ENCODE peak calls at places on chromosomes 5 and 9, in seven cellular contexts. One of them, this sample, is unnamed.

GRCh38 chr5:53469946-53470687 is 10.3 kb upstream of the FST start:
- DNase-seq in stimulated activated CD8-positive, alpha-beta memory T cell treated with anti-CD3 and anti-CD28 coated beads, Interleukin-2, amount 100 ng/mL, for 1 hour: no peak
- DNase-seq in ureter: no peak
- DNase-seq in LHCN-M2: peak
- DNase-seq in sigmoid colon: no peak
- DNase-seq in NAMALWA: no peak
- DNase-seq in bronchial epithelial cell: peak
- DNase-seq in this sample: peak

GRCh38 chr9:19788614-19789271 is at the start of gene SLC24A2:
- DNase-seq in stimulated activated CD8-positive, alpha-beta memory T cell treated with anti-CD3 and anti-CD28 coated beads, Interleukin-2, amount 100 ng/mL, for 1 hour: no peak
- DNase-seq in ureter: no peak
- DNase-seq in LHCN-M2: no peak
- DNase-seq in sigmoid colon: no peak
- DNase-seq in NAMALWA: no peak
- DNase-seq in bronchial epithelial cell: no peak
- DNase-seq in this sample: no peak

GRCh38 chr9:78004478-78005229 is 27.0 kb downstream of the GNAQ start:
- DNase-seq in stimulated activated CD8-positive, alpha-beta memory T cell treated with anti-CD3 and anti-CD28 coated beads, Interleukin-2, amount 100 ng/mL, for 1 hour: no peak
- DNase-seq in ureter: no peak
- DNase-seq in LHCN-M2: no peak
- DNase-seq in sigmoid colon: no peak
- DNase-seq in NAMALWA: peak
- DNase-seq in bronchial epithelial cell: peak
- DNase-seq in this sample: no peak

GRCh38 chr9:90025816-90026215 is 421.0 kb downstream of the GADD45G start:
- DNase-seq in stimulated activated CD8-positive, alpha-beta memory T cell treated with anti-CD3 and anti-CD28 coated beads, Interleukin-2, amount 100 ng/mL, for 1 hour: no peak
- DNase-seq in ureter: no peak
- DNase-seq in LHCN-M2: peak
- DNase-seq in sigmoid colon: no peak
- DNase-seq in NAMALWA: no peak
- DNase-seq in bronchial epithelial cell: peak
- DNase-seq in this sample: no peak

GRCh38 chr9:86639899-86640379 is 285.7 kb upstream of the TUT7 start:
- DNase-seq in stimulated activated CD8-positive, alpha-beta memory T cell treated with anti-CD3 and anti-CD28 coated beads, Interleukin-2, amount 100 ng/mL, for 1 hour: no peak
- DNase-seq in ureter: no peak
- DNase-seq in LHCN-M2: no peak
- DNase-seq in sigmoid colon: no peak
- DNase-seq in NAMALWA: no peak
- DNase-seq in bronchial epithelial cell: no peak
- DNase-seq in this sample: no peak

GRCh38 chr9:108552459-108553040 is 303.2 kb downstream of the ACTL7B start:
- DNase-seq in stimulated activated CD8-positive, alpha-beta memory T cell treated with anti-CD3 and anti-CD28 coated beads, Interleukin-2, amount 100 ng/mL, for 1 hour: no peak
- DNase-seq in ureter: no peak
- DNase-seq in LHCN-M2: no peak
- DNase-seq in sigmoid colon: no peak
- DNase-seq in NAMALWA: no peak
- DNase-seq in bronchial epithelial cell: peak
- DNase-seq in this sample: no peak

GRCh38 chr5:74384851-74385250 is 255.7 kb downstream of the ENC1 start:
- DNase-seq in stimulated activated CD8-positive, alpha-beta memory T cell treated with anti-CD3 and anti-CD28 coated beads, Interleukin-2, amount 100 ng/mL, for 1 hour: no peak
- DNase-seq in ureter: no peak
- DNase-seq in LHCN-M2: peak
- DNase-seq in sigmoid colon: no peak
- DNase-seq in NAMALWA: no peak
- DNase-seq in bronchial epithelial cell: no peak
- DNase-seq in this sample: no peak

GRCh38 chr5:126139773-126140172 is 283.4 kb upstream of the GRAMD2B start:
- DNase-seq in stimulated activated CD8-positive, alpha-beta memory T cell treated with anti-CD3 and anti-CD28 coated beads, Interleukin-2, amount 100 ng/mL, for 1 hour: no peak
- DNase-seq in ureter: no peak
- DNase-seq in LHCN-M2: peak
- DNase-seq in sigmoid colon: no peak
- DNase-seq in NAMALWA: no peak
- DNase-seq in bronchial epithelial cell: peak
- DNase-seq in this sample: no peak

GRCh38 chr9:137619240-137620090 is 660 bp downstream of the EHMT1 start:
- DNase-seq in stimulated activated CD8-positive, alpha-beta memory T cell treated with anti-CD3 and anti-CD28 coated beads, Interleukin-2, amount 100 ng/mL, for 1 hour: no peak
- DNase-seq in ureter: no peak
- DNase-seq in LHCN-M2: peak
- DNase-seq in sigmoid colon: peak
- DNase-seq in NAMALWA: peak
- DNase-seq in bronchial epithelial cell: no peak
- DNase-seq in this sample: peak

GRCh38 chr9:130756460-130757152 is 63.0 kb downstream of the EXOSC2 start:
- DNase-seq in stimulated activated CD8-positive, alpha-beta memory T cell treated with anti-CD3 and anti-CD28 coated beads, Interleukin-2, amount 100 ng/mL, for 1 hour: no peak
- DNase-seq in ureter: no peak
- DNase-seq in LHCN-M2: no peak
- DNase-seq in sigmoid colon: no peak
- DNase-seq in NAMALWA: no peak
- DNase-seq in bronchial epithelial cell: no peak
- DNase-seq in this sample: peak

GRCh38 chr9:135550344-135550918 is 4.5 kb downstream of the OBP2A start:
- DNase-seq in stimulated activated CD8-positive, alpha-beta memory T cell treated with anti-CD3 and anti-CD28 coated beads, Interleukin-2, amount 100 ng/mL, for 1 hour: no peak
- DNase-seq in ureter: no peak
- DNase-seq in LHCN-M2: no peak
- DNase-seq in sigmoid colon: no peak
- DNase-seq in NAMALWA: no peak
- DNase-seq in bronchial epithelial cell: no peak
- DNase-seq in this sample: no peak

GRCh38 chr9:23824241-23825142 is 1.5 kb downstream of the ELAVL2 start:
- DNase-seq in stimulated activated CD8-positive, alpha-beta memory T cell treated with anti-CD3 and anti-CD28 coated beads, Interleukin-2, amount 100 ng/mL, for 1 hour: no peak
- DNase-seq in ureter: no peak
- DNase-seq in LHCN-M2: peak
- DNase-seq in sigmoid colon: no peak
- DNase-seq in NAMALWA: no peak
- DNase-seq in bronchial epithelial cell: peak
- DNase-seq in this sample: no peak

GRCh38 chr9:124835026-124835501 is 18.2 kb upstream of the WDR38 start:
- DNase-seq in stimulated activated CD8-positive, alpha-beta memory T cell treated with anti-CD3 and anti-CD28 coated beads, Interleukin-2, amount 100 ng/mL, for 1 hour: no peak
- DNase-seq in ureter: peak
- DNase-seq in LHCN-M2: peak
- DNase-seq in sigmoid colon: peak
- DNase-seq in NAMALWA: no peak
- DNase-seq in bronchial epithelial cell: peak
- DNase-seq in this sample: no peak

GRCh38 chr9:6564370-6564769 is 81.2 kb downstream of the GLDC start:
- DNase-seq in stimulated activated CD8-positive, alpha-beta memory T cell treated with anti-CD3 and anti-CD28 coated beads, Interleukin-2, amount 100 ng/mL, for 1 hour: no peak
- DNase-seq in ureter: no peak
- DNase-seq in LHCN-M2: no peak
- DNase-seq in sigmoid colon: no peak
- DNase-seq in NAMALWA: no peak
- DNase-seq in bronchial epithelial cell: no peak
- DNase-seq in this sample: no peak

GRCh38 chr5:44499381-44499780 is 110.2 kb upstream of the FGF10 start:
- DNase-seq in stimulated activated CD8-positive, alpha-beta memory T cell treated with anti-CD3 and anti-CD28 coated beads, Interleukin-2, amount 100 ng/mL, for 1 hour: no peak
- DNase-seq in ureter: no peak
- DNase-seq in LHCN-M2: no peak
- DNase-seq in sigmoid colon: no peak
- DNase-seq in NAMALWA: no peak
- DNase-seq in bronchial epithelial cell: no peak
- DNase-seq in this sample: no peak

GRCh38 chr5:66710557-66710956 is 114.4 kb downstream of the MAST4 start:
- DNase-seq in stimulated activated CD8-positive, alpha-beta memory T cell treated with anti-CD3 and anti-CD28 coated beads, Interleukin-2, amount 100 ng/mL, for 1 hour: no peak
- DNase-seq in ureter: no peak
- DNase-seq in LHCN-M2: no peak
- DNase-seq in sigmoid colon: no peak
- DNase-seq in NAMALWA: no peak
- DNase-seq in bronchial epithelial cell: peak
- DNase-seq in this sample: no peak

GRCh38 chr9:135156525-135157510 is 69.3 kb downstream of the OLFM1 start:
- DNase-seq in stimulated activated CD8-positive, alpha-beta memory T cell treated with anti-CD3 and anti-CD28 coated beads, Interleukin-2, amount 100 ng/mL, for 1 hour: no peak
- DNase-seq in ureter: peak
- DNase-seq in LHCN-M2: peak
- DNase-seq in sigmoid colon: no peak
- DNase-seq in NAMALWA: peak
- DNase-seq in bronchial epithelial cell: no peak
- DNase-seq in this sample: peak

GRCh38 chr5:53929596-53929995 is 369.2 kb downstream of the NDUFS4 start:
- DNase-seq in stimulated activated CD8-positive, alpha-beta memory T cell treated with anti-CD3 and anti-CD28 coated beads, Interleukin-2, amount 100 ng/mL, for 1 hour: no peak
- DNase-seq in ureter: no peak
- DNase-seq in LHCN-M2: no peak
- DNase-seq in sigmoid colon: no peak
- DNase-seq in NAMALWA: no peak
- DNase-seq in bronchial epithelial cell: no peak
- DNase-seq in this sample: no peak

GRCh38 chr9:112348257-112348992 is 15.0 kb upstream of the PTBP3 start:
- DNase-seq in stimulated activated CD8-positive, alpha-beta memory T cell treated with anti-CD3 and anti-CD28 coated beads, Interleukin-2, amount 100 ng/mL, for 1 hour: peak
- DNase-seq in ureter: peak
- DNase-seq in LHCN-M2: peak
- DNase-seq in sigmoid colon: peak
- DNase-seq in NAMALWA: peak
- DNase-seq in bronchial epithelial cell: peak
- DNase-seq in this sample: no peak

GRCh38 chr9:21252727-21253547 is 13.1 kb upstream of the IFNA14 start:
- DNase-seq in stimulated activated CD8-positive, alpha-beta memory T cell treated with anti-CD3 and anti-CD28 coated beads, Interleukin-2, amount 100 ng/mL, for 1 hour: no peak
- DNase-seq in ureter: no peak
- DNase-seq in LHCN-M2: peak
- DNase-seq in sigmoid colon: no peak
- DNase-seq in NAMALWA: peak
- DNase-seq in bronchial epithelial cell: peak
- DNase-seq in this sample: peak

GRCh38 chr5:155974369-155974768 is 352.6 kb upstream of the SGCD start:
- DNase-seq in stimulated activated CD8-positive, alpha-beta memory T cell treated with anti-CD3 and anti-CD28 coated beads, Interleukin-2, amount 100 ng/mL, for 1 hour: no peak
- DNase-seq in ureter: no peak
- DNase-seq in LHCN-M2: no peak
- DNase-seq in sigmoid colon: no peak
- DNase-seq in NAMALWA: no peak
- DNase-seq in bronchial epithelial cell: no peak
- DNase-seq in this sample: no peak

GRCh38 chr5:136276087-136276486 is 83.1 kb upstream of the SMIM32 start:
- DNase-seq in stimulated activated CD8-positive, alpha-beta memory T cell treated with anti-CD3 and anti-CD28 coated beads, Interleukin-2, amount 100 ng/mL, for 1 hour: no peak
- DNase-seq in ureter: no peak
- DNase-seq in LHCN-M2: no peak
- DNase-seq in sigmoid colon: no peak
- DNase-seq in NAMALWA: no peak
- DNase-seq in bronchial epithelial cell: no peak
- DNase-seq in this sample: no peak

GRCh38 chr5:31819926-31820516 is 181.1 kb downstream of the PDZD2 start:
- DNase-seq in stimulated activated CD8-positive, alpha-beta memory T cell treated with anti-CD3 and anti-CD28 coated beads, Interleukin-2, amount 100 ng/mL, for 1 hour: no peak
- DNase-seq in ureter: no peak
- DNase-seq in LHCN-M2: no peak
- DNase-seq in sigmoid colon: no peak
- DNase-seq in NAMALWA: no peak
- DNase-seq in bronchial epithelial cell: no peak
- DNase-seq in this sample: no peak

GRCh38 chr5:115946655-115947054 is 15.6 kb upstream of the LVRN start:
- DNase-seq in stimulated activated CD8-positive, alpha-beta memory T cell treated with anti-CD3 and anti-CD28 coated beads, Interleukin-2, amount 100 ng/mL, for 1 hour: no peak
- DNase-seq in ureter: no peak
- DNase-seq in LHCN-M2: peak
- DNase-seq in sigmoid colon: no peak
- DNase-seq in NAMALWA: no peak
- DNase-seq in bronchial epithelial cell: peak
- DNase-seq in this sample: no peak

GRCh38 chr5:74016373-74016772 is 390.4 kb downstream of the ARHGEF28 start:
- DNase-seq in stimulated activated CD8-positive, alpha-beta memory T cell treated with anti-CD3 and anti-CD28 coated beads, Interleukin-2, amount 100 ng/mL, for 1 hour: no peak
- DNase-seq in ureter: no peak
- DNase-seq in LHCN-M2: no peak
- DNase-seq in sigmoid colon: no peak
- DNase-seq in NAMALWA: peak
- DNase-seq in bronchial epithelial cell: no peak
- DNase-seq in this sample: peak

GRCh38 chr9:93223241-93224180 is 39.6 kb downstream of the WNK2 start:
- DNase-seq in stimulated activated CD8-positive, alpha-beta memory T cell treated with anti-CD3 and anti-CD28 coated beads, Interleukin-2, amount 100 ng/mL, for 1 hour: no peak
- DNase-seq in ureter: peak
- DNase-seq in LHCN-M2: peak
- DNase-seq in sigmoid colon: no peak
- DNase-seq in NAMALWA: no peak
- DNase-seq in bronchial epithelial cell: peak
- DNase-seq in this sample: peak

GRCh38 chr9:79661279-79661678 is 89.5 kb downstream of the TLE4 start:
- DNase-seq in stimulated activated CD8-positive, alpha-beta memory T cell treated with anti-CD3 and anti-CD28 coated beads, Interleukin-2, amount 100 ng/mL, for 1 hour: no peak
- DNase-seq in ureter: no peak
- DNase-seq in LHCN-M2: no peak
- DNase-seq in sigmoid colon: no peak
- DNase-seq in NAMALWA: no peak
- DNase-seq in bronchial epithelial cell: no peak
- DNase-seq in this sample: no peak

GRCh38 chr5:149750596-149750995 is 20.5 kb downstream of the PPARGC1B start:
- DNase-seq in stimulated activated CD8-positive, alpha-beta memory T cell treated with anti-CD3 and anti-CD28 coated beads, Interleukin-2, amount 100 ng/mL, for 1 hour: no peak
- DNase-seq in ureter: no peak
- DNase-seq in LHCN-M2: no peak
- DNase-seq in sigmoid colon: no peak
- DNase-seq in NAMALWA: no peak
- DNase-seq in bronchial epithelial cell: no peak
- DNase-seq in this sample: no peak

GRCh38 chr5:154038241-154038603 is 488 bp downstream of the FAM114A2 start:
- DNase-seq in stimulated activated CD8-positive, alpha-beta memory T cell treated with anti-CD3 and anti-CD28 coated beads, Interleukin-2, amount 100 ng/mL, for 1 hour: peak
- DNase-seq in ureter: no peak
- DNase-seq in LHCN-M2: no peak
- DNase-seq in sigmoid colon: no peak
- DNase-seq in NAMALWA: peak
- DNase-seq in bronchial epithelial cell: peak
- DNase-seq in this sample: no peak

GRCh38 chr9:95249986-95250385 is 67.5 kb downstream of the FANCC start:
- DNase-seq in stimulated activated CD8-positive, alpha-beta memory T cell treated with anti-CD3 and anti-CD28 coated beads, Interleukin-2, amount 100 ng/mL, for 1 hour: no peak
- DNase-seq in ureter: no peak
- DNase-seq in LHCN-M2: no peak
- DNase-seq in sigmoid colon: no peak
- DNase-seq in NAMALWA: no peak
- DNase-seq in bronchial epithelial cell: peak
- DNase-seq in this sample: no peak

GRCh38 chr9:33791117-33791516 is 4.2 kb upstream of the PRSS3 start:
- DNase-seq in stimulated activated CD8-positive, alpha-beta memory T cell treated with anti-CD3 and anti-CD28 coated beads, Interleukin-2, amount 100 ng/mL, for 1 hour: no peak
- DNase-seq in ureter: no peak
- DNase-seq in LHCN-M2: peak
- DNase-seq in sigmoid colon: no peak
- DNase-seq in NAMALWA: no peak
- DNase-seq in bronchial epithelial cell: peak
- DNase-seq in this sample: no peak

GRCh38 chr9:123423036-123423640 is 67.1 kb downstream of the CRB2 start:
- DNase-seq in stimulated activated CD8-positive, alpha-beta memory T cell treated with anti-CD3 and anti-CD28 coated beads, Interleukin-2, amount 100 ng/mL, for 1 hour: no peak
- DNase-seq in ureter: no peak
- DNase-seq in LHCN-M2: no peak
- DNase-seq in sigmoid colon: peak
- DNase-seq in NAMALWA: no peak
- DNase-seq in bronchial epithelial cell: no peak
- DNase-seq in this sample: no peak

GRCh38 chr5:38329132-38329715 is 70.9 kb downstream of the EGFLAM start:
- DNase-seq in stimulated activated CD8-positive, alpha-beta memory T cell treated with anti-CD3 and anti-CD28 coated beads, Interleukin-2, amount 100 ng/mL, for 1 hour: no peak
- DNase-seq in ureter: no peak
- DNase-seq in LHCN-M2: peak
- DNase-seq in sigmoid colon: no peak
- DNase-seq in NAMALWA: no peak
- DNase-seq in bronchial epithelial cell: peak
- DNase-seq in this sample: no peak

GRCh38 chr9:128053560-128053959 is 13.6 kb downstream of the NAIF1 start:
- DNase-seq in stimulated activated CD8-positive, alpha-beta memory T cell treated with anti-CD3 and anti-CD28 coated beads, Interleukin-2, amount 100 ng/mL, for 1 hour: no peak
- DNase-seq in ureter: no peak
- DNase-seq in LHCN-M2: no peak
- DNase-seq in sigmoid colon: no peak
- DNase-seq in NAMALWA: no peak
- DNase-seq in bronchial epithelial cell: no peak
- DNase-seq in this sample: peak

GRCh38 chr9:81798606-81799005 is 109.3 kb upstream of the TLE1 start:
- DNase-seq in stimulated activated CD8-positive, alpha-beta memory T cell treated with anti-CD3 and anti-CD28 coated beads, Interleukin-2, amount 100 ng/mL, for 1 hour: no peak
- DNase-seq in ureter: peak
- DNase-seq in LHCN-M2: no peak
- DNase-seq in sigmoid colon: no peak
- DNase-seq in NAMALWA: no peak
- DNase-seq in bronchial epithelial cell: no peak
- DNase-seq in this sample: no peak

GRCh38 chr5:98927988-98928801 is 612 bp downstream of the CHD1 start:
- DNase-seq in stimulated activated CD8-positive, alpha-beta memory T cell treated with anti-CD3 and anti-CD28 coated beads, Interleukin-2, amount 100 ng/mL, for 1 hour: peak
- DNase-seq in ureter: peak
- DNase-seq in LHCN-M2: peak
- DNase-seq in sigmoid colon: peak
- DNase-seq in NAMALWA: peak
- DNase-seq in bronchial epithelial cell: peak
- DNase-seq in this sample: peak

GRCh38 chr9:107631788-107632187 is 142.2 kb upstream of the KLF4 start:
- DNase-seq in stimulated activated CD8-positive, alpha-beta memory T cell treated with anti-CD3 and anti-CD28 coated beads, Interleukin-2, amount 100 ng/mL, for 1 hour: no peak
- DNase-seq in ureter: no peak
- DNase-seq in LHCN-M2: no peak
- DNase-seq in sigmoid colon: no peak
- DNase-seq in NAMALWA: no peak
- DNase-seq in bronchial epithelial cell: no peak
- DNase-seq in this sample: no peak

GRCh38 chr5:151005187-151005974 is 15.0 kb upstream of the GPX3 start:
- DNase-seq in stimulated activated CD8-positive, alpha-beta memory T cell treated with anti-CD3 and anti-CD28 coated beads, Interleukin-2, amount 100 ng/mL, for 1 hour: no peak
- DNase-seq in ureter: peak
- DNase-seq in LHCN-M2: no peak
- DNase-seq in sigmoid colon: peak
- DNase-seq in NAMALWA: no peak
- DNase-seq in bronchial epithelial cell: no peak
- DNase-seq in this sample: no peak